ENCODE peak calls at places on chromosome 14, in eight cellular contexts. C is tibial nerve; Q is stimulated activated CD8-positive, alpha-beta memory T cell treated with anti-CD3 and anti-CD28 coated beads, Interleukin-12 subunit alpha, Interleukin-12 subunit beta, amount 100 ng/mL, for 1 hour; V is T follicular helper cell; L is NCI-H446; N is stimulated activated CD4-positive, alpha-beta T cell treated with anti-CD3 and anti-CD28 coated beads, Interleukin-12 subunit alpha, Interleukin-12 subunit beta, amount 100 ng/mL, for 48 hours; O is B cell; G is PC-3. H is an unnamed sample.

GRCh38 chr14:102544034-102544744 is 34.6 kb upstream of the ANKRD9 start:
- DNase-seq in L (no peak), G (peak), N (no peak), Q (no peak), O (no peak), C (no peak), V (no peak), H (no peak)

GRCh38 chr14:76827696-76828301 is 1.6 kb downstream of the LRRC74A start:
- DNase-seq in C (no peak), L (no peak), G (no peak), N (no peak), V (no peak), O (no peak), Q (no peak), H (no peak)

GRCh38 chr14:79631276-79631675 is 580.0 kb downstream of the DIO2 start:
- DNase-seq in G (no peak), L (no peak), N (no peak), Q (no peak), V (no peak), O (no peak), C (no peak), H (no peak)

GRCh38 chr14:64645220-64645891 is 58.9 kb upstream of the PLEKHG3 start:
- DNase-seq in V (no peak), O (no peak), C (peak), Q (no peak), N (no peak), G (no peak), L (no peak), H (no peak)

GRCh38 chr14:22798528-22798927 is 16.7 kb downstream of the SLC7A7 start:
- DNase-seq in N (no peak), V (no peak), G (no peak), Q (no peak), C (no peak), L (no peak), O (no peak), H (no peak)

GRCh38 chr14:95220663-95221231 is 63.4 kb upstream of the DICER1 start:
- DNase-seq in V (no peak), L (no peak), C (no peak), N (no peak), Q (no peak), G (no peak), O (no peak), H (no peak)

GRCh38 chr14:22380511-22381455 is 208.2 kb downstream of the DAD1 start:
- DNase-seq in G (peak), L (no peak), Q (no peak), C (no peak), V (no peak), N (no peak), O (no peak), H (no peak)

GRCh38 chr14:59871166-59871495 is 555 bp upstream of the RTN1 start:
- DNase-seq in O (no peak), N (no peak), V (no peak), L (no peak), C (no peak), G (no peak), Q (no peak), H (no peak)

GRCh38 chr14:99792551-99793212 is 531 bp upstream of the EML1 start:
- DNase-seq in N (no peak), C (no peak), L (no peak), O (no peak), V (no peak), G (no peak), Q (no peak), H (no peak)

GRCh38 chr14:102568115-102568614 is 24.3 kb upstream of the RCOR1 start:
- DNase-seq in Q (no peak), O (no peak), V (peak), C (no peak), L (no peak), G (peak), N (peak), H (peak)

GRCh38 chr14:23114669-23115491 is 4.2 kb downstream of the CEBPE start:
- DNase-seq in Q (no peak), G (peak), N (no peak), L (no peak), V (no peak), O (no peak), C (no peak), H (no peak)

GRCh38 chr14:64688801-64689200 is 15.4 kb upstream of the PLEKHG3 start:
- DNase-seq in O (no peak), L (no peak), G (no peak), C (no peak), N (no peak), V (no peak), Q (no peak), H (no peak)

GRCh38 chr14:35247777-35248475 is 44.3 kb upstream of the PSMA6 start:
- DNase-seq in C (no peak), V (no peak), L (no peak), G (no peak), N (no peak), O (no peak), Q (no peak), H (no peak)

GRCh38 chr14:89736866-89737265 is 217.7 kb downstream of the EFCAB11 start:
- DNase-seq in N (no peak), Q (no peak), C (no peak), O (no peak), G (no peak), L (no peak), V (no peak), H (no peak)

H was measured in HuH-7.5.